ENCODE peak calls at places on chromosome 19, in eight cellular contexts. H, K, T, B, I, F, P and S are unnamed samples.

GRCh38 chr19:52070496-52070895 is 21.9 kb upstream of the ZNF432 start:
- DNase-seq in H (no peak), K (no peak), T (no peak), B (peak; percentile 12), I (no peak), F (no peak), P (no peak), S (peak; percentile 92)

GRCh38 chr19:19636573-19636972 is 6.9 kb downstream of the GMIP start:
- DNase-seq in H (no peak), K (no peak), T (no peak), B (no peak), I (peak; percentile 11), F (no peak), P (no peak), S (no peak)

GRCh38 chr19:33428627-33429013 is 55.1 kb downstream of the CEBPG start:
- DNase-seq in H (no peak), K (no peak), T (no peak), B (no peak), I (no peak), F (no peak), P (no peak), S (no peak)

GRCh38 chr19:1469936-1470863 is 8.8 kb downstream of the C19orf25 start:
- DNase-seq in H (peak; percentile 58), K (peak; percentile 47), T (no peak), B (no peak), I (no peak), F (peak; percentile 48), P (no peak), S (peak; percentile 25)

GRCh38 chr19:30664358-30665058 is 292.3 kb downstream of the ZNF536 start:
- DNase-seq in H (peak; percentile 2), K (peak; percentile 49), T (no peak), B (peak; percentile 6), I (no peak), F (no peak), P (peak; percentile 91), S (peak; percentile 43)

GRCh38 chr19:29217591-29217990 is 4.6 kb upstream of the UQCRFS1 start:
- DNase-seq in H (no peak), K (no peak), T (no peak), B (no peak), I (no peak), F (no peak), P (no peak), S (no peak)

GRCh38 chr19:15323496-15324235 is 8.7 kb downstream of the BRD4 start:
- DNase-seq in H (no peak), K (peak; percentile 38), T (no peak), B (peak; percentile 46), I (peak; percentile 29), F (no peak), P (peak; percentile 71), S (peak; percentile 68)

GRCh38 chr19:57192993-57193392 is 1.7 kb downstream of the ZNF264 start:
- DNase-seq in H (no peak), K (no peak), T (no peak), B (no peak), I (no peak), F (no peak), P (no peak), S (no peak)

GRCh38 chr19:43534811-43535761 is 2.1 kb downstream of the ZNF575 start:
- DNase-seq in H (peak; percentile 31), K (peak; percentile 68), T (peak; percentile 36), B (peak; percentile 63), I (peak; percentile 70), F (no peak), P (peak; percentile 81), S (peak; percentile 75)

GRCh38 chr19:54521022-54521859 is 18.6 kb downstream of the LAIR2 start:
- DNase-seq in H (no peak), K (no peak), T (no peak), B (no peak), I (no peak), F (no peak), P (no peak), S (no peak)

GRCh38 chr19:43747557-43748204 is 7.1 kb downstream of the SMG9 start:
- DNase-seq in H (no peak), K (no peak), T (no peak), B (no peak), I (no peak), F (no peak), P (no peak), S (no peak)

GRCh38 chr19:317710-318508 is 26.7 kb downstream of the MIER2 start:
- DNase-seq in H (no peak), K (no peak), T (no peak), B (no peak), I (no peak), F (no peak), P (no peak), S (no peak)

GRCh38 chr19:50922316-50922853 is 11.2 kb upstream of the KLK4 start:
- DNase-seq in H (peak; percentile 85), K (peak; percentile 69), T (peak; percentile 23), B (peak; percentile 77), I (peak; percentile 30), F (peak; percentile 77), P (peak; percentile 85), S (peak; percentile 83)

GRCh38 chr19:6211632-6212402 is 68.0 kb downstream of the MLLT1 start:
- DNase-seq in H (no peak), K (no peak), T (no peak), B (no peak), I (no peak), F (no peak), P (peak; percentile 20), S (no peak)

GRCh38 chr19:6209680-6210079 is 70.1 kb downstream of the MLLT1 start:
- DNase-seq in H (no peak), K (no peak), T (no peak), B (no peak), I (no peak), F (no peak), P (no peak), S (no peak)

GRCh38 chr19:6210091-6210490 is 69.7 kb downstream of the MLLT1 start:
- DNase-seq in H (no peak), K (no peak), T (no peak), B (no peak), I (no peak), F (no peak), P (peak; percentile 19), S (no peak)

GRCh38 chr19:6212403-6213265 is 67.1 kb downstream of the MLLT1 start:
- DNase-seq in H (no peak), K (no peak), T (no peak), B (no peak), I (peak; percentile 14), F (no peak), P (peak; percentile 18), S (no peak)

GRCh38 chr19:6210721-6211600 is 68.8 kb downstream of the MLLT1 start:
- DNase-seq in H (no peak), K (no peak), T (no peak), B (no peak), I (no peak), F (no peak), P (peak; percentile 22), S (no peak)
- TF ChIP-seq CTCF in H (no peak), K (no peak), T (no peak), B (no peak), I (no peak), F (no peak), P (no peak), S (no peak)

GRCh38 chr19:10289167-10289835 is 451 bp upstream of the ICAM5 start:
- DNase-seq in H (peak; percentile 89), K (no peak), T (no peak), B (no peak), I (no peak), F (peak; percentile 71), P (no peak), S (peak; percentile 67)

GRCh38 chr19:10288662-10289166 is 1.0 kb upstream of the ICAM5 start:
- DNase-seq in H (peak; percentile 83), K (no peak), T (no peak), B (no peak), I (no peak), F (peak; percentile 71), P (no peak), S (peak; percentile 80)

GRCh38 chr19:10290876-10291553 is 1.3 kb downstream of the ICAM5 start:
- DNase-seq in H (peak; percentile 42), K (no peak), T (no peak), B (no peak), I (peak; percentile 36), F (peak; percentile 49), P (peak; percentile 45), S (peak; percentile 59)

GRCh38 chr19:10290439-10290875 is 705 bp downstream of the ICAM5 start:
- DNase-seq in H (no peak), K (no peak), T (no peak), B (peak; percentile 24), I (no peak), F (no peak), P (no peak), S (no peak)

DNA sequence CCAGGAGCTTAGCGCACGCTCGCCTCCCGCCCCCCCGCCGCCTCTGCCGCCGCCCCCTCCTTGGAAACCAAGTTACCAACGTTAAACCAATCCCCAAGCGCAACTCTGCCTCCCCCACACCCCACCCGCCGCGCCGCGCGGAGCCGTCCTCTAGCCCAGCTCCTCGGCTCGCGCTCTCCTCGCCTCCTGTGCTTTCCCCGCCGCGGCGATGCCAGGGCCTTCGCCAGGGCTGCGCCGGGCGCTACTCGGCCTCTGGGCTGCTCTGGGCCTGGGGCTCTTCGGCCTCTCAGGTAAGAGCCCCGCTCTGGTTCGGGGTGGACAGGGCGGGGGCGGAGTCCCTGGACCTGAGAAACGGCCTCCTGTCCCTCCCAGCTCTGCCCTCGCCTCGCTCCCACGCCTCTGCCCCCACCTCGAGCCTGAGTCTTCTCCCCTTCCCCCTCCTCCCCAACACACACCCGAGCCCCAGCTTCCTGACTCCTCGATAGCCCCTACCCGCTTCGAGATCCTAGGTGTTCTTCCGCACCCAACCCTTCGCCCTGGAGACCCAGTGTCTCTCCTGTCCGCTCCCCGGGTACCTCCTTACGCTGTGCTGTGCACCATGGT is at the start of gene ICAM5:
- DNase-seq in H (peak; percentile 29), K (no peak), T (no peak), B (no peak), I (no peak), F (peak; percentile 52), P (no peak), S (peak; percentile 48)
- H3K4me3 ChIP-seq in H (peak within 1 kb of the TSS; percentile 68), K (peak within 1 kb of the TSS; percentile 40), T (peak within 1 kb of the TSS; percentile 43), B (peak within 1 kb of the TSS; percentile 53), I (no peak within 1 kb of the TSS), F (peak within 1 kb of the TSS; percentile 78), P (no peak within 1 kb of the TSS), S (peak within 1 kb of the TSS; percentile 60)

GRCh38 chr19:18603255-18603957 is 3.2 kb downstream of the CRLF1 start:
- DNase-seq in H (no peak), K (no peak), T (no peak), B (peak; percentile 26), I (no peak), F (no peak), P (no peak), S (peak; percentile 31)
- TF ChIP-seq CTCF in H (peak; percentile 20), K (no peak), T (no peak), B (peak; percentile 49), I (no peak), F (no peak), P (peak; percentile 37), S (peak; percentile 46)

GRCh38 chr19:2865334-2866221 is 1.6 kb upstream of the ZNF556 start:
- DNase-seq in H (no peak), K (no peak), T (no peak), B (no peak), I (no peak), F (no peak), P (no peak), S (no peak)
- H3K4me3 ChIP-seq in H (no peak overlapping the region), K (no peak overlapping the region), T (no peak overlapping the region), B (no peak overlapping the region), I (no peak overlapping the region), F (no peak overlapping the region), P (no peak overlapping the region), S (no peak overlapping the region)

GRCh38 chr19:38952395-38953165 is 21.8 kb downstream of the MRPS12 start:
- DNase-seq in H (peak; percentile 63), K (no peak), T (no peak), B (no peak), I (no peak), F (peak; percentile 43), P (peak; percentile 46), S (peak; percentile 53)
- TF ChIP-seq CTCF in H (peak; percentile 76), K (peak; percentile 38), T (peak; percentile 23), B (no peak), I (no peak), F (peak; percentile 74), P (peak; percentile 33), S (peak; percentile 56)